ENCODE peak calls at places on chromosomes 3 and 15, in seven cellular contexts. One of them, this sample, is unnamed. For H3K27me3, the result is how much of the 10 kb centered on the place peaks cover.

GRCh38 chr15:83585770-83586169 is 68.2 kb upstream of the ADAMTSL3 start:
- DNase-seq in SJSA1: no peak
- DNase-seq in BJ: no peak
- DNase-seq in GM23338: no peak
- DNase-seq in brain microvascular endothelial cell: no peak
- DNase-seq in heart left ventricle: no peak
- DNase-seq in Caco-2: no peak
- DNase-seq in this sample: no peak

GRCh38 chr15:101477851-101478353 is 11.6 kb downstream of the PCSK6 start:
- DNase-seq in SJSA1: no peak
- DNase-seq in BJ: no peak
- DNase-seq in GM23338: no peak
- DNase-seq in brain microvascular endothelial cell: no peak
- DNase-seq in heart left ventricle: no peak
- DNase-seq in Caco-2: peak
- DNase-seq in this sample: no peak

GRCh38 chr3:197380786-197381185 is 82.4 kb upstream of the DLG1 start:
- DNase-seq in SJSA1: peak
- DNase-seq in BJ: no peak
- DNase-seq in GM23338: no peak
- DNase-seq in brain microvascular endothelial cell: no peak
- DNase-seq in heart left ventricle: no peak
- DNase-seq in Caco-2: no peak
- DNase-seq in this sample: no peak

GRCh38 chr3:143002083-143002712 is 828 bp downstream of the U2SURP start:
- DNase-seq in SJSA1: no peak
- DNase-seq in BJ: no peak
- DNase-seq in GM23338: peak
- DNase-seq in brain microvascular endothelial cell: peak
- DNase-seq in heart left ventricle: no peak
- DNase-seq in Caco-2: peak
- DNase-seq in this sample: no peak

GRCh38 chr15:47781527-47781926 is 64.2 kb downstream of the SEMA6D start:
- DNase-seq in SJSA1: no peak
- DNase-seq in BJ: no peak
- DNase-seq in GM23338: no peak
- DNase-seq in brain microvascular endothelial cell: no peak
- DNase-seq in heart left ventricle: no peak
- DNase-seq in Caco-2: no peak
- DNase-seq in this sample: no peak

GRCh38 chr15:31275331-31276262 is 51.0 kb upstream of the KLF13 start:
- DNase-seq in SJSA1: peak
- DNase-seq in BJ: no peak
- DNase-seq in GM23338: no peak
- DNase-seq in brain microvascular endothelial cell: no peak
- DNase-seq in heart left ventricle: peak
- DNase-seq in Caco-2: peak
- DNase-seq in this sample: no peak

GRCh38 chr15:52785672-52786406 is 4.3 kb downstream of the ONECUT1 start:
- DNase-seq in SJSA1: no peak
- DNase-seq in BJ: no peak
- DNase-seq in GM23338: peak
- DNase-seq in brain microvascular endothelial cell: no peak
- DNase-seq in heart left ventricle: no peak
- DNase-seq in Caco-2: no peak
- DNase-seq in this sample: no peak

GRCh38 chr3:101780661-101781060 is 1.6 kb downstream of the NXPE3 start:
- DNase-seq in SJSA1: peak
- DNase-seq in BJ: peak
- DNase-seq in GM23338: peak
- DNase-seq in brain microvascular endothelial cell: peak
- DNase-seq in heart left ventricle: no peak
- DNase-seq in Caco-2: no peak
- DNase-seq in this sample: no peak

GRCh38 chr3:120137548-120137947 is 43.3 kb upstream of the GSK3B start:
- DNase-seq in SJSA1: no peak
- DNase-seq in BJ: no peak
- DNase-seq in GM23338: no peak
- DNase-seq in brain microvascular endothelial cell: no peak
- DNase-seq in heart left ventricle: no peak
- DNase-seq in Caco-2: no peak
- DNase-seq in this sample: no peak

GRCh38 chr3:156642750-156643728 is 31.4 kb upstream of the TIPARP start:
- DNase-seq in SJSA1: no peak
- DNase-seq in BJ: no peak
- DNase-seq in GM23338: peak
- DNase-seq in brain microvascular endothelial cell: no peak
- DNase-seq in heart left ventricle: no peak
- DNase-seq in Caco-2: no peak
- DNase-seq in this sample: no peak

GRCh38 chr15:98658831-98659699 is 10.7 kb downstream of the IGF1R start:
- DNase-seq in SJSA1: no peak
- DNase-seq in BJ: no peak
- DNase-seq in GM23338: peak
- DNase-seq in brain microvascular endothelial cell: no peak
- DNase-seq in heart left ventricle: peak
- DNase-seq in Caco-2: no peak
- DNase-seq in this sample: peak

GRCh38 chr15:48644827-48645557 is 517 bp downstream of the FBN1 start:
- DNase-seq in SJSA1: peak
- DNase-seq in BJ: no peak
- DNase-seq in GM23338: peak
- DNase-seq in brain microvascular endothelial cell: no peak
- DNase-seq in heart left ventricle: peak
- DNase-seq in Caco-2: no peak
- DNase-seq in this sample: no peak

GRCh38 chr3:171748341-171748918 is 61.9 kb downstream of the PLD1 start:
- DNase-seq in SJSA1: no peak
- DNase-seq in BJ: no peak
- DNase-seq in GM23338: peak
- DNase-seq in brain microvascular endothelial cell: peak
- DNase-seq in heart left ventricle: no peak
- DNase-seq in Caco-2: no peak
- DNase-seq in this sample: no peak

GRCh38 chr3:130759692-130760338 is 13.2 kb upstream of the PIK3R4 start:
- DNase-seq in SJSA1: peak
- DNase-seq in BJ: no peak
- DNase-seq in GM23338: peak
- DNase-seq in brain microvascular endothelial cell: peak
- DNase-seq in heart left ventricle: peak
- DNase-seq in Caco-2: peak
- DNase-seq in this sample: peak

GRCh38 chr3:12356996-12357395 is 68.1 kb downstream of the PPARG start:
- DNase-seq in SJSA1: no peak
- DNase-seq in BJ: no peak
- DNase-seq in GM23338: no peak
- DNase-seq in brain microvascular endothelial cell: no peak
- DNase-seq in heart left ventricle: no peak
- DNase-seq in Caco-2: no peak
- DNase-seq in this sample: no peak

GRCh38 chr3:127988770-127989518 is 63.3 kb upstream of the SEC61A1 start:
- DNase-seq in SJSA1: no peak
- DNase-seq in BJ: peak
- DNase-seq in GM23338: no peak
- DNase-seq in brain microvascular endothelial cell: no peak
- DNase-seq in heart left ventricle: no peak
- DNase-seq in Caco-2: no peak
- DNase-seq in this sample: no peak

GRCh38 chr15:29018406-29018805 is 132.6 kb downstream of the APBA2 start:
- DNase-seq in SJSA1: peak
- DNase-seq in BJ: no peak
- DNase-seq in GM23338: peak
- DNase-seq in brain microvascular endothelial cell: no peak
- DNase-seq in heart left ventricle: no peak
- DNase-seq in Caco-2: no peak
- DNase-seq in this sample: no peak

GRCh38 chr3:196422976-196423781 is 9.0 kb downstream of the UBXN7 start:
- DNase-seq in SJSA1: no peak
- DNase-seq in BJ: no peak
- DNase-seq in GM23338: no peak
- DNase-seq in brain microvascular endothelial cell: no peak
- DNase-seq in heart left ventricle: peak
- DNase-seq in Caco-2: no peak
- DNase-seq in this sample: no peak

GRCh38 chr3:107117922-107118576 is 259.2 kb upstream of the CCDC54 start:
- DNase-seq in SJSA1: peak
- DNase-seq in BJ: peak
- DNase-seq in GM23338: peak
- DNase-seq in brain microvascular endothelial cell: peak
- DNase-seq in heart left ventricle: peak
- DNase-seq in Caco-2: no peak
- DNase-seq in this sample: no peak

GRCh38 chr3:166257715-166258114 is 420.5 kb upstream of the BCHE start:
- DNase-seq in SJSA1: no peak
- DNase-seq in BJ: no peak
- DNase-seq in GM23338: no peak
- DNase-seq in brain microvascular endothelial cell: no peak
- DNase-seq in heart left ventricle: no peak
- DNase-seq in Caco-2: no peak
- DNase-seq in this sample: no peak
- H3K27me3 ChIP-seq in SJSA1: under half
- H3K27me3 ChIP-seq in BJ: under half
- H3K27me3 ChIP-seq in GM23338: under half
- H3K27me3 ChIP-seq in brain microvascular endothelial cell: under half
- H3K27me3 ChIP-seq in heart left ventricle: under half
- H3K27me3 ChIP-seq in Caco-2: under half
- H3K27me3 ChIP-seq in this sample: under half

DNA sequence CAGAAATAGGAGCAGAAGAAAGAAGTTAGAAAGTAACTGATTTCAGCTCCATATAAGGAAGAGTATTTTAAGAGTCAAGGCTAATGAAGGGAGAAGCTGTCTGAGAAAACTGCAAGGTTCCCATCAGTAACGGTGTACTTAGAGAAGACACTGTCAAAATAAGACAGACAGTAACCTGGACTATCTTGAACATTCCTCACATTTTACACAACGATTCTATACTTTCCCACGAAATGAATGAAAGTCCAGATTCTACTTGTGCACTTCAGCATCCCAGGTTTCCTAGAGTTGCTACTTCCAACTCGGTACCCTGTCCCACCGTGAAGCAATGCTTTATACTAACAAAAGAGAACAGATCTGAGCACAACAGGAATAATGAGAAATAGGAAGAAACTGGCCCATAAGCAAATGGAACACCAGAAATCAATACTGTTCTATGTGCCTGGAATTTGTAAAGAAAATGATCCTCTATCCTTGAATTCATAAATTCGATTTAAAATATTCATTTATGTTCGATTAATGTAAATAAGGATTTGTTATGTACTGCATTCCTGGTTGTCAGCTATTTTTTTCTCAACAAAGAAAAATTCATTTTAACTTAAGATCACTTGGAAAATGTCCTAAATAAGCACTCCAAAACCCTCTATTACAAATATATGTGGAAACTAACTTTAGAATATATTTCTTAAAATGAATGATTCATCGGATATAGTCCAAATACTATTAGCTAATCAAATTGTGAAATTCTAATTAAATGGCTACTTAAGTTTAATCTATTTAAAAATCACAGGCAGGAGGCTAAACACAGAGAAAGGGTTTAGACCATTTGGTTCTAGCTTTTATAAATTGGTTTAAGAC is 1.5 kb downstream of the C3orf70 start:
- DNase-seq in SJSA1: no peak
- DNase-seq in BJ: no peak
- DNase-seq in GM23338: no peak
- DNase-seq in brain microvascular endothelial cell: no peak
- DNase-seq in heart left ventricle: no peak
- DNase-seq in Caco-2: no peak
- DNase-seq in this sample: no peak
- H3K27me3 ChIP-seq in SJSA1: half or more
- H3K27me3 ChIP-seq in BJ: under half
- H3K27me3 ChIP-seq in GM23338: under half
- H3K27me3 ChIP-seq in brain microvascular endothelial cell: under half
- H3K27me3 ChIP-seq in heart left ventricle: under half
- H3K27me3 ChIP-seq in Caco-2: under half
- H3K27me3 ChIP-seq in this sample: under half

DNA sequence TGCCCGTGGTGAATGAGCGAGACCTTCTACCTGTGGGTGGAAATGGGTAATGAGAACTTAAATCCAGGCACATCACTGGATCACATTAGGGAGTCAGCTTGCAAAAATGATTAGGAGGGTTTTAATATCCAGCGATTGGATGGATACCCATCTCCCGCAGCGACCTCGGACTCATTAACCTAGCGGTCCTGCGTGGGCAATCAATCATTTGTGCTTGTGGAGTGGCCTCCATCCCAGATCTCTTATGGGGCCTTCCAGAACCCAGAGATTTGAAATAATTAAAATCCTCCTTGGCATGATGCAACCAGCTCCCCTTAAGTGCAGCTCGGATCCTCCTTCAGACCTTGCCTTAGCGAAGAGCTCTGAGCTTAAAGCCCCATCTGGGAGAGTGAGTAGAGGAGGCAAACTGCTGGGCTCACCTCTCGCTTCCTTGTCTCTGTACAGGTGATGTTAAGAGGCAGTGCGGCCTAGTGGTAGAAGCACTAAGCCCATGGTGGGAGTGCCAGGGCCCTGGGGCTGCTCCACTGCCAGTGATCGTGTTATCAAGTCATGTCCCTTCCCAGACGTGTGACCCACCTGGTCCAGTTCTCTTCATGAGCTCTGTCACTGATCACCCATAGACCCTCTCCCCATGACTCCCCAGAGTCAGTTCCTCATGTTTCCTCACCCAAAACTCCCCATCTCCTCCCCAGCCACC is 285.2 kb upstream of the TLE3 start:
- DNase-seq in SJSA1: peak
- DNase-seq in BJ: no peak
- DNase-seq in GM23338: no peak
- DNase-seq in brain microvascular endothelial cell: no peak
- DNase-seq in heart left ventricle: no peak
- DNase-seq in Caco-2: no peak
- DNase-seq in this sample: no peak
- H3K27me3 ChIP-seq in SJSA1: under half
- H3K27me3 ChIP-seq in BJ: under half
- H3K27me3 ChIP-seq in GM23338: under half
- H3K27me3 ChIP-seq in brain microvascular endothelial cell: under half
- H3K27me3 ChIP-seq in heart left ventricle: under half
- H3K27me3 ChIP-seq in Caco-2: under half
- H3K27me3 ChIP-seq in this sample: under half

GRCh38 chr3:150905766-150906165 is 527 bp upstream of the MINDY4B start:
- DNase-seq in SJSA1: no peak
- DNase-seq in BJ: no peak
- DNase-seq in GM23338: no peak
- DNase-seq in brain microvascular endothelial cell: no peak
- DNase-seq in heart left ventricle: no peak
- DNase-seq in Caco-2: no peak
- DNase-seq in this sample: no peak
- H3K27me3 ChIP-seq in SJSA1: under half
- H3K27me3 ChIP-seq in BJ: under half
- H3K27me3 ChIP-seq in GM23338: under half
- H3K27me3 ChIP-seq in brain microvascular endothelial cell: under half
- H3K27me3 ChIP-seq in heart left ventricle: under half
- H3K27me3 ChIP-seq in Caco-2: under half
- H3K27me3 ChIP-seq in this sample: under half

This sample was measured in naive thymus-derived CD4-positive, alpha-beta T cell.